ENCODE peak calls at places on chromosomes 4 and X, in seven cellular contexts. R is IMR-90, I is H9, O is mesenchymal stem cell, Y is trophoblast cell, F is mesendoderm, N is H1. X is an unnamed sample.

GRCh38 chr4:16066586-16067128 is 17.2 kb downstream of the PROM1 start:
- DNase-seq in O (no peak), I (no peak), N (no peak), Y (no peak), R (no peak), F (no peak), X (no peak)

GRCh38 chrX:96770315-96770714 is 85.7 kb downstream of the DIAPH2 start:
- DNase-seq in R (peak; percentile 18), N (no peak), O (peak; percentile 9), I (no peak), F (no peak), Y (no peak), X (no peak)

GRCh38 chr4:147334478-147334877 is 146.4 kb upstream of the EDNRA start:
- DNase-seq in O (peak; percentile 80), N (no peak), F (no peak), I (no peak), R (peak; percentile 86), Y (no peak), X (no peak)

GRCh38 chr4:25958110-25958509 is 44.1 kb downstream of the SMIM20 start:
- DNase-seq in Y (no peak), R (no peak), N (no peak), I (no peak), F (no peak), O (no peak), X (no peak)

GRCh38 chrX:29318051-29318450 is 730.8 kb downstream of the IL1RAPL1 start:
- DNase-seq in I (no peak), Y (no peak), O (no peak), N (no peak), F (no peak), R (peak; percentile 38), X (no peak)

GRCh38 chrX:123983240-123983639 is 21.7 kb downstream of the STAG2 start:
- DNase-seq in N (no peak), R (no peak), I (no peak), F (no peak), Y (no peak), O (no peak), X (no peak)

GRCh38 chr4:100417565-100417964 is 100.3 kb downstream of the EMCN start:
- DNase-seq in N (no peak), O (peak; percentile 30), I (no peak), R (peak; percentile 34), F (no peak), Y (no peak), X (peak; percentile 15)

GRCh38 chrX:39196192-39197102 is 395.2 kb downstream of the MID1IP1 start:
- DNase-seq in Y (peak; percentile 22), R (peak; percentile 2), O (peak; percentile 70), N (no peak), I (no peak), F (no peak), X (no peak)

GRCh38 chr4:168076989-168077725 is 15.2 kb upstream of the ANXA10 start:
- DNase-seq in F (peak; percentile 65), I (peak; percentile 42), O (peak; percentile 52), R (peak; percentile 71), N (peak; percentile 36), Y (peak; percentile 58), X (peak; percentile 68)

GRCh38 chr4:111633663-111634266 is 511.5 kb upstream of the FAM241A start:
- DNase-seq in N (no peak), I (no peak), F (no peak), Y (no peak), R (no peak), O (no peak), X (no peak)

GRCh38 chrX:75997692-75998091 is 175.2 kb upstream of the PBDC1 start:
- DNase-seq in R (no peak), O (no peak), F (no peak), Y (no peak), I (no peak), N (no peak), X (no peak)

GRCh38 chr4:5043579-5043978 is 7.7 kb upstream of the STK32B start:
- DNase-seq in R (no peak), N (no peak), F (peak; percentile 45), I (peak; percentile 53), Y (no peak), O (no peak), X (no peak)

GRCh38 chr4:110159544-110159943 is 38.9 kb downstream of the ELOVL6 start:
- DNase-seq in I (no peak), Y (no peak), R (no peak), N (no peak), O (no peak), F (no peak), X (no peak)

GRCh38 chr4:144645621-144646522 is at the start of gene HHIP:
- DNase-seq in N (no peak), R (peak; percentile 65), O (peak; percentile 47), Y (peak; percentile 3), F (peak; percentile 61), I (peak; percentile 53), X (no peak)

GRCh38 chr4:2941138-2942036 is 21.8 kb downstream of the NOP14 start:
- DNase-seq in Y (no peak), I (no peak), R (no peak), F (no peak), N (no peak), O (no peak), X (no peak)

GRCh38 chr4:135508006-135508714 is 1306.6 kb upstream of the PABPC4L start:
- DNase-seq in N (no peak), R (peak; percentile 86), F (peak; percentile 14), I (no peak), O (peak; percentile 34), Y (no peak), X (no peak)

GRCh38 chr4:1567808-1568581 is 116.1 kb downstream of the FAM53A start:
- DNase-seq in N (no peak), I (no peak), R (no peak), F (no peak), Y (no peak), O (no peak), X (no peak)

GRCh38 chrX:13419276-13419675 is 99.4 kb upstream of the ATXN3L start:
- DNase-seq in R (no peak), I (no peak), F (no peak), N (no peak), O (no peak), Y (no peak), X (no peak)

GRCh38 chrX:24424948-24425347 is 40.1 kb upstream of the PDK3 start:
- DNase-seq in N (no peak), I (no peak), F (no peak), O (no peak), Y (peak; percentile 35), R (peak; percentile 22), X (no peak)

GRCh38 chr4:4866124-4866832 is 6.8 kb downstream of the MSX1 start:
- DNase-seq in Y (no peak), F (peak; percentile 75), R (no peak), N (no peak), O (peak; percentile 26), I (no peak), X (no peak)

GRCh38 chrX:155870958-155871357 is 10.2 kb upstream of the VAMP7 start:
- DNase-seq in N (no peak), O (no peak), F (no peak), I (no peak), R (no peak), Y (no peak), X (no peak)
- H3K4ac ChIP-seq in N (no peak overlapping the region), O (no peak overlapping the region), F (no peak overlapping the region), I (no peak overlapping the region), R (no peak overlapping the region), Y (no peak overlapping the region), X (no peak overlapping the region)

DNA sequence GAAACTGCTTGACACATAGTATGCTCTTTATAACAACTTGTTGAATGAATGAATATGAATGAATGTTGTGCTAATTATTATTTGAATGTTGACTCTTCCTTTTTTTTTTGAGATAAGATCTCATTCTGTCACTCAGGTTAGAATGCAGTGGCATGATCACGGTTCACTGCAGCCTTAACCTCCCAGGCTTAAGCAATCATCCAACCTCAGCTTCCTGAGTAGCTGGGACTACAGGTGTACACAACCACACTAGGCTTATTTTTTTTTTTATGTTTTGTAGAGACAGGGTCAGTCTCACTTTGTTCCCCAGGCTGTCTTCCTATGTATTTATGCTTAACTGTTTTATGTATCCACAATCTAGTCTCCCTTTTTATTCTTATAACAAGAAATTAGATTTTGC is 114.7 kb upstream of the WDFY3 start:
- DNase-seq in N (no peak), I (no peak), R (no peak), Y (no peak), O (no peak), F (no peak), X (no peak)
- H3K4ac ChIP-seq in N (no peak overlapping the region), I (no peak overlapping the region), R (no peak overlapping the region), Y (no peak overlapping the region), O (no peak overlapping the region), F (no peak overlapping the region), X (no peak overlapping the region)

DNA sequence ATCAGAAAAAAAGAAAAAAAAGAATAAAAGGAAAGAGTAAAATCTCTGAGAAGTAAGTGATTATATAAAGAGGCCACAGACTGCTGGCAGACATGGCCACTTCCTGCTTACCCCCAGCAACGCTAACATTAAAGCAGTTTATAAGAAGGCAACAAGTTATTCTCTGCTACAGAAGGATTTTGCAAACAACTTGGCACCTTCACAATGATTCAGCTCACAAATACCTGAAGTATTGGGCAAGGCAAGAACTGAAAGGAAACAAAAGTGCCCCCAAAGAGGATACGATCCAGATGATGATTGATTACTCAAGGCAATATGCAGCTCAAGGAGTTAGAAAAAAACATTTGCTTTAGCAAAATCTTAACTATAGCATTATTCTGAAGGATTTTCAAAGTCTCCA is 718.8 kb downstream of the KLHL13 start:
- DNase-seq in F (no peak), I (no peak), Y (no peak), N (no peak), O (no peak), R (no peak), X (no peak)
- H3K4ac ChIP-seq in F (no peak overlapping the region), I (no peak overlapping the region), Y (no peak overlapping the region), N (no peak overlapping the region), O (no peak overlapping the region), R (no peak overlapping the region), X (no peak overlapping the region)

DNA sequence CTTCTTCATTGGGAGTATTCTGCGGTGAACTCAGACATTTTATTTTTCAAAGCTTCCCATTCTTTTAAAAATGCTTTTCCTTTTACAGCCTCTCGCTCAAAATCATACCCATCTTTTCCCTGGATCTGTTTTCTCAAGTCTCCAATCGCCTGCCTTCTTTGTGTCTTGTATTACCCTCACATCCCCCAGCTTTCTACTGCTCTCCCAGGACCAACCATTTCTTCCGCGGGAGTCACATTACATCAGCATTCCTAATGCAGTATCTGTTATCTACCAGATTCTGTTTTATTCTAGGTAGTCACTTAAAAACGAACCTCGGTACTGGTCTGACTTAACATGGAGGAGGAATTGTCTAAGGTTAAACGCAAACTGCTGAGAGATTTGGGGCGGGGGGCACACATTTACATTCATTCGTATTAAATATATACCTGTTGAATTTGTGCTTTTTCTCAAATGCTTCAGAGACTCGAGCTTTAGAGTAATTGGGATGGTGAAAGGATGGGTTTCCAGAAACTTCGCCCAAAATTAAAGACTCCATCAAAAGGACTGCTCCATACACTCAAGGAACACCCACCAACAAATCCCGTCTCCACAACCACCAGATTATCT is 493 bp upstream of the UCHL1 start:
- DNase-seq in F (peak; percentile 82), N (no peak), I (no peak), Y (no peak), R (peak; percentile 74), O (peak; percentile 67), X (peak; percentile 31)
- H3K4ac ChIP-seq in F (no peak overlapping the region), N (no peak overlapping the region), I (no peak overlapping the region), Y (no peak overlapping the region), R (peak overlapping the region; percentile 36), O (no peak overlapping the region), X (no peak overlapping the region)

GRCh38 chr4:156413411-156413985 is 459.8 kb upstream of the CTSO start:
- DNase-seq in O (peak; percentile 22), F (no peak), R (no peak), N (no peak), Y (no peak), I (no peak), X (no peak)
- H3K4ac ChIP-seq in O (no peak overlapping the region), F (no peak overlapping the region), R (no peak overlapping the region), N (no peak overlapping the region), Y (no peak overlapping the region), I (no peak overlapping the region), X (no peak overlapping the region)